ENCODE peak calls at places on chromosomes 3 and 15, in four cellular contexts. One of them, this sample, is unnamed.

GRCh38 chr3:141849056-141849814 is 27.2 kb upstream of the ATP1B3 start:
- DNase-seq in H1: no peak
- DNase-seq in PC-3: no peak
- DNase-seq in fibroblast of lung: no peak
- DNase-seq in this sample: no peak

GRCh38 chr3:13141991-13142412 is 68.8 kb upstream of the IQSEC1 start:
- DNase-seq in PC-3: peak
- DNase-seq in fibroblast of lung: peak
- DNase-seq in H1: peak
- DNase-seq in this sample: peak

GRCh38 chr3:194474675-194475074 is 12.1 kb downstream of the ATP13A3 start:
- DNase-seq in PC-3: no peak
- DNase-seq in H1: no peak
- DNase-seq in fibroblast of lung: peak
- DNase-seq in this sample: no peak

GRCh38 chr15:73965730-73966103 is 26.4 kb downstream of the STOML1 start:
- DNase-seq in fibroblast of lung: peak
- DNase-seq in PC-3: peak
- DNase-seq in H1: no peak
- DNase-seq in this sample: no peak

GRCh38 chr3:63863150-63864007 is at the start of the genes ATXN7 and THOC7:
- DNase-seq in PC-3: peak
- DNase-seq in fibroblast of lung: peak
- DNase-seq in H1: peak
- DNase-seq in this sample: peak

GRCh38 chr3:171810278-171811058 is at the start of gene PLD1:
- DNase-seq in PC-3: peak
- DNase-seq in H1: peak
- DNase-seq in fibroblast of lung: no peak
- DNase-seq in this sample: peak

GRCh38 chr3:12393894-12394293 is 90.4 kb upstream of the TSEN2 start:
- DNase-seq in fibroblast of lung: peak
- DNase-seq in H1: no peak
- DNase-seq in PC-3: peak
- DNase-seq in this sample: peak

GRCh38 chr15:40421246-40422157 is 15.9 kb downstream of the IVD start:
- DNase-seq in fibroblast of lung: peak
- DNase-seq in H1: peak
- DNase-seq in PC-3: peak
- DNase-seq in this sample: peak

GRCh38 chr3:14261229-14261628 is 82.6 kb downstream of the LSM3 start:
- DNase-seq in PC-3: peak
- DNase-seq in H1: peak
- DNase-seq in fibroblast of lung: peak
- DNase-seq in this sample: peak

GRCh38 chr15:96340611-96341464 is 10.3 kb downstream of the NR2F2 start:
- DNase-seq in H1: peak
- DNase-seq in PC-3: peak
- DNase-seq in fibroblast of lung: peak
- DNase-seq in this sample: peak

GRCh38 chr3:150543531-150543930 is 2.8 kb downstream of the SERP1 start:
- DNase-seq in PC-3: no peak
- DNase-seq in H1: no peak
- DNase-seq in fibroblast of lung: no peak
- DNase-seq in this sample: no peak

GRCh38 chr15:25435474-25436243 is 3.2 kb downstream of the UBE3A start:
- DNase-seq in H1: no peak
- DNase-seq in fibroblast of lung: no peak
- DNase-seq in PC-3: no peak
- DNase-seq in this sample: no peak

GRCh38 chr3:142724682-142725351 is 983 bp downstream of the TRPC1 start:
- DNase-seq in fibroblast of lung: peak
- DNase-seq in H1: peak
- DNase-seq in PC-3: peak
- DNase-seq in this sample: peak

GRCh38 chr15:99514306-99514705 is 51.5 kb upstream of the MEF2A start:
- DNase-seq in fibroblast of lung: peak
- DNase-seq in PC-3: no peak
- DNase-seq in H1: no peak
- DNase-seq in this sample: no peak

GRCh38 chr15:89370120-89371077 is 35.8 kb upstream of the POLG start:
- DNase-seq in PC-3: peak
- DNase-seq in fibroblast of lung: no peak
- DNase-seq in H1: peak
- DNase-seq in this sample: no peak

GRCh38 chr3:1092061-1092460 is 763 bp upstream of the CNTN6 start:
- DNase-seq in H1: no peak
- DNase-seq in PC-3: no peak
- DNase-seq in fibroblast of lung: peak
- DNase-seq in this sample: no peak

GRCh38 chr3:180934638-180935037 is 22.2 kb downstream of the FXR1 start:
- DNase-seq in PC-3: peak
- DNase-seq in H1: no peak
- DNase-seq in fibroblast of lung: peak
- DNase-seq in this sample: no peak

GRCh38 chr15:39461536-39462140 is 119.2 kb upstream of the THBS1 start:
- DNase-seq in PC-3: no peak
- DNase-seq in H1: no peak
- DNase-seq in fibroblast of lung: peak
- DNase-seq in this sample: no peak

GRCh38 chr3:121545049-121545563 is 682 bp downstream of the POLQ start:
- DNase-seq in H1: no peak
- DNase-seq in PC-3: peak
- DNase-seq in fibroblast of lung: peak
- DNase-seq in this sample: no peak

GRCh38 chr3:76561494-76562242 is 478.2 kb upstream of the ROBO2 start:
- DNase-seq in PC-3: peak
- DNase-seq in fibroblast of lung: peak
- DNase-seq in H1: no peak
- DNase-seq in this sample: peak

GRCh38 chr3:189721873-189722665 is 90.9 kb downstream of the TP63 start:
- DNase-seq in H1: no peak
- DNase-seq in PC-3: no peak
- DNase-seq in fibroblast of lung: peak
- DNase-seq in this sample: no peak

GRCh38 chr3:101781166-101781565 is 2.2 kb downstream of the NXPE3 start:
- DNase-seq in PC-3: no peak
- DNase-seq in fibroblast of lung: no peak
- DNase-seq in H1: no peak
- DNase-seq in this sample: peak

GRCh38 chr3:23461069-23461468 is 257.9 kb downstream of the UBE2E2 start:
- DNase-seq in fibroblast of lung: peak
- DNase-seq in PC-3: no peak
- DNase-seq in H1: no peak
- DNase-seq in this sample: no peak

GRCh38 chr3:106302451-106303221 is 433.8 kb upstream of the CBLB start:
- DNase-seq in fibroblast of lung: no peak
- DNase-seq in PC-3: no peak
- DNase-seq in H1: no peak
- DNase-seq in this sample: no peak

GRCh38 chr3:127114337-127115070 is 78.4 kb upstream of the PRR23E start:
- DNase-seq in PC-3: no peak
- DNase-seq in H1: no peak
- DNase-seq in fibroblast of lung: no peak
- DNase-seq in this sample: peak

GRCh38 chr15:28099555-28100140 is 533 bp upstream of the OCA2 start:
- DNase-seq in H1: no peak
- DNase-seq in fibroblast of lung: no peak
- DNase-seq in PC-3: no peak
- DNase-seq in this sample: no peak
- TF ChIP-seq EZH2 in H1: peak
- TF ChIP-seq EZH2 in fibroblast of lung: peak
- TF ChIP-seq EZH2 in PC-3: no peak
- TF ChIP-seq EZH2 in this sample: no peak

GRCh38 chr3:196640501-196640968 is 1.0 kb downstream of the NRROS start:
- DNase-seq in fibroblast of lung: no peak
- DNase-seq in PC-3: no peak
- DNase-seq in H1: no peak
- DNase-seq in this sample: no peak
- H3K4me3 ChIP-seq in fibroblast of lung: no peak
- H3K4me3 ChIP-seq in PC-3: no peak
- H3K4me3 ChIP-seq in H1: no peak
- H3K4me3 ChIP-seq in this sample: no peak

DNA sequence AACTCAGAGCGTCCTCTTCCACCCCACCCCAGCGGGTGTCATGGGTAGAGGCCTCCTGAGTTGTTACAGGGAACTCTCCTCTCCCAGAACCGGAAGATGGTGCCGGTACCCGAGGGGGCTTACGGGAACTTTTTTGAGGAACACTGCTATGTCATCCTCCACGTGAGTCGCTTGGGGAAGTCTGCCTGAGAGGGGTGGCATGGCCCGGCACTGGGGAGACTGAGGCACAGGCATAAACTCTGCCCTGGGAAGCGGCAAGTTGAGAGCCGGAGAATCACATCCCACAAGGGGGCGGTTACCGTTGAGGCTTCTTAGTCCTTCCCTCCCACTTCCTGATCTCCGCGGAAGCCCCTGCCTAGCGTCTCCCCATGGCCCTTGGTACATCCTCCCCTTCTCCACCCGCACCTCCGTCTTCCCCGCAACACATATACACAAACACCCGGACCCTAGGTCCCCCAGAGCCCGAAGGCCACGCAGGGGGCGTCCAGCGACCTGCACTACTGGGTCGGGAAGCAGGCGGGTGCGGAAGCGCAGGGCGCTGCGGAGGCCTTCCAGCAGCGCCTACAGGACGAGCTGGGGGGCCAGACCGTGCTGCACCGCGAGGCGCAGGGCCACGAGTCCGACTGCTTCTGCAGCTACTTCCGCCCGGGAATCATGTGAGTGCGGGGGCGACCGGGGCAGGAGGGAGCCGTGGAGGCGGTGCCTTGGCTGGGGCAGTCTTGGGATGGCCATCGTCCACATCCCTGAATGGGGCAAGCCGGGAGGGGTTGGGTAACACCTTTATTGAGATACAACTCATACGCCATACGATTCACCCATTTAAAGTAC is 3.4 kb downstream of the VILL start:
- DNase-seq in H1: peak
- DNase-seq in PC-3: no peak
- DNase-seq in fibroblast of lung: peak
- DNase-seq in this sample: peak
- TF ChIP-seq CTCF in H1: no peak
- TF ChIP-seq CTCF in PC-3: no peak
- TF ChIP-seq CTCF in fibroblast of lung: peak
- TF ChIP-seq CTCF in this sample: no peak

GRCh38 chr3:110750201-110750600 is 321.4 kb upstream of the NECTIN3 start:
- DNase-seq in H1: no peak
- DNase-seq in PC-3: no peak
- DNase-seq in fibroblast of lung: no peak
- DNase-seq in this sample: no peak
- TF ChIP-seq EZH2 in H1: no peak
- TF ChIP-seq EZH2 in PC-3: no peak
- TF ChIP-seq EZH2 in fibroblast of lung: no peak
- TF ChIP-seq EZH2 in this sample: no peak

GRCh38 chr3:66469220-66469640 is 31.6 kb downstream of the LRIG1 start:
- DNase-seq in fibroblast of lung: peak
- DNase-seq in PC-3: no peak
- DNase-seq in H1: no peak
- DNase-seq in this sample: no peak
- H3K4me3 ChIP-seq in fibroblast of lung: no peak
- H3K4me3 ChIP-seq in PC-3: no peak
- H3K4me3 ChIP-seq in H1: no peak
- H3K4me3 ChIP-seq in this sample: no peak

DNA sequence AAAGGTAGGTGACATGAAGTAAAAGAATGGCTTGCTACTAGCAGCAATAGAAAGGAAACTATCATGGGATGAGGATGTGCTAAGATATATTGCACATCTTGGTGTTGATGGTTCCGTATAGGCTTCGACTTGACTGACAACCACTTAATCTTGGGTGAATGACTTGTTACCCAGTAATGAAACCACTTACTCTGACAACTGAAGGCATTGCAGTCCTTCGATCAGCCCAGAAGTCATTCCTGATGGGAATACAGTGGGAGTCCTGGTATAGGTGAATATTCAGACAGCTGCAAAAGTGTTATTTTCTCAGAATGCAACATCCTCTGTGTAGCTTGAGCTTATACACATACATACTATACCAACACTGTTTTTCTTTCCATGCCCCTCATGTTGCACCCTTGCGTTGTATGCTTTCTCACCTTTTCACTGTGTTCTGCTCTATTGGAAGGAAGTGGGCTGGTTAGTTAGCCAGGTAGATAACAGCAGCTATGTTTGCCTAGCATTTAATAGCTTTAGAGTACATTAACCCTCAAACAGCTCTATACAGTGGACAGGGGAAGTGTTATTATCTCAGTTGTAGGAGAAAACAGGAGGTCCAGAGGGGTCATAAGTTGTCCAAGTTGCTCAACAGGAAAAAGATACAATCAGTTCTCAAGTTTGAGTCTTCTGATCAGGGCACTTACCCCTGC is 376.5 kb downstream of the MFSD1 start:
- DNase-seq in fibroblast of lung: no peak
- DNase-seq in H1: no peak
- DNase-seq in PC-3: no peak
- DNase-seq in this sample: no peak
- TF ChIP-seq CTCF in fibroblast of lung: no peak
- TF ChIP-seq CTCF in H1: no peak
- TF ChIP-seq CTCF in PC-3: no peak
- TF ChIP-seq CTCF in this sample: no peak

GRCh38 chr3:160225181-160226025 is at the start of gene C3orf80:
- DNase-seq in PC-3: peak
- DNase-seq in H1: peak
- DNase-seq in fibroblast of lung: peak
- DNase-seq in this sample: peak

GRCh38 chr3:160224811-160225180 is 426 bp upstream of the C3orf80 start:
- DNase-seq in H1: peak
- DNase-seq in PC-3: no peak
- DNase-seq in fibroblast of lung: no peak
- DNase-seq in this sample: no peak

GRCh38 chr3:160226740-160227048 is 1.5 kb downstream of the C3orf80 start:
- DNase-seq in PC-3: no peak
- DNase-seq in H1: no peak
- DNase-seq in fibroblast of lung: no peak
- DNase-seq in this sample: no peak

GRCh38 chr3:160227389-160227788 is 2.2 kb downstream of the C3orf80 start:
- DNase-seq in fibroblast of lung: no peak
- DNase-seq in PC-3: no peak
- DNase-seq in H1: no peak
- DNase-seq in this sample: no peak

DNA sequence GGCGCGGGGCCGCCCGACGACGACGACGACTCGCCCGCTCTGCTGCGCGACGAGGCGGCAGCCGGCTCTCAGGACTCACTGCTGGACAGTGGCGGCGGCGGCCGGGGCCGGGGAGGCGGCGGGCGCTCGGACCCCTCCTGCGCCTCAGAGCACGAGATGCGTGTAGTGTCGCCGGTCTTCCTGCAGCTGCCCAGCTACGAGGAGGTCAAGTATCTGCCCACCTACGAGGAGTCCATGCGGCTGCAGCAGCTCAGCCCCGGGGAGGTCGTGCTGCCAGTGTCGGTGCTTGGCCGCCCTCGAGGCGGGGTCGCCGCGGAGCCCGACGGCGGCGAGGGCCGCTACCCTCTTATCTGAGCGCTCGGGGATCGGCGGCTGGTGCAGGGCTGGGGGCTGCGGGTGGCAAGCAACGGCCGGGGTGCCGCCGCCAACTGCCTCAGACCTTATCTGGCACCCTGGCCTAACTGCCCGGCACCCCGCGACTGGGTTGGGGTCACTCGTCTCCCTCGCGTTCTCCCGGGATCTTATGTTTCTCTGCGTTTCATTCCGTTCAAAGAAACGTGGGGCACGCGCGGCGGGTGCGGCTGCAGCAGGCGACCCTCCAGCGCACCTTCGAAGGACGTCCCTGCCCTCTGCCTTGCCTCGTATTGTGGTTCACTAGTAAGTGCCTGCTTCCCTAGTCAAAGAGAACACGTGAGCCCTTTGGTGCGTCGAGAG is 961 bp downstream of the C3orf80 start:
- DNase-seq in PC-3: no peak
- DNase-seq in H1: peak
- DNase-seq in fibroblast of lung: no peak
- DNase-seq in this sample: no peak
- TF ChIP-seq EZH2 in PC-3: no peak
- TF ChIP-seq EZH2 in H1: peak
- TF ChIP-seq EZH2 in fibroblast of lung: peak
- TF ChIP-seq EZH2 in this sample: peak

This sample was measured in A673.